ENCODE peak calls at places on chromosomes 1 and 21, in nine cellular contexts. U is left lung; H is spleen; R is CD4-positive, alpha-beta T cell; F is right lobe of liver; N is GM10248; W is pancreas; E is cardiac fibroblast; Y is cardiac muscle cell. J is an unnamed sample.

GRCh38 chr1:44507490-44508396 is 102.7 kb downstream of the RNF220 start:
- DNase-seq in Y (no peak), H (no peak), F (no peak), E (no peak), R (no peak), U (no peak), N (no peak), W (no peak), J (no peak)

GRCh38 chr21:37699024-37699770 is 217.1 kb downstream of the KCNJ6 start:
- DNase-seq in N (no peak), E (no peak), F (no peak), H (no peak), W (no peak), U (no peak), Y (no peak), R (no peak), J (no peak)

GRCh38 chr21:32403201-32403701 is 9.3 kb upstream of the EVA1C start:
- DNase-seq in H (no peak), N (peak), R (peak), Y (peak), U (peak), W (peak), F (peak), E (peak), J (peak)

GRCh38 chr21:37244506-37245083 is 22.5 kb downstream of the VPS26C start:
- DNase-seq in E (no peak), Y (peak), H (no peak), F (no peak), W (no peak), N (no peak), U (no peak), R (no peak), J (peak)

GRCh38 chr1:26418865-26419349 is 8.3 kb downstream of the LIN28A start:
- DNase-seq in W (no peak), H (no peak), E (no peak), F (no peak), N (no peak), Y (peak), R (no peak), U (no peak), J (no peak)

GRCh38 chr1:228358764-228359612 is 47.6 kb downstream of the TRIM11 start:
- DNase-seq in W (no peak), F (no peak), Y (no peak), R (no peak), U (no peak), N (no peak), E (no peak), H (no peak), J (no peak)

GRCh38 chr1:92698932-92699331 is 86.0 kb downstream of the EVI5 start:
- DNase-seq in N (no peak), E (no peak), U (no peak), W (no peak), H (no peak), F (no peak), R (no peak), Y (no peak), J (no peak)

GRCh38 chr1:240491156-240491555 is 120.8 kb downstream of the GREM2 start:
- DNase-seq in E (peak), Y (peak), W (no peak), U (no peak), F (no peak), R (no peak), H (no peak), N (no peak), J (no peak)

GRCh38 chr1:76124196-76124595 is 49.6 kb downstream of the ST6GALNAC3 start:
- DNase-seq in F (no peak), H (no peak), E (no peak), R (no peak), W (no peak), U (no peak), N (no peak), Y (no peak), J (no peak)

GRCh38 chr1:33719771-33720670 is 143.9 kb upstream of the HMGB4 start:
- DNase-seq in Y (peak), F (no peak), N (no peak), E (no peak), U (no peak), R (no peak), H (no peak), W (no peak), J (no peak)

GRCh38 chr1:85202092-85202863 is 1.5 kb upstream of the SYDE2 start:
- DNase-seq in H (no peak), E (peak), F (no peak), W (no peak), R (no peak), Y (no peak), U (no peak), N (no peak), J (no peak)

GRCh38 chr1:112533029-112533428 is 24.3 kb downstream of the WNT2B start:
- DNase-seq in N (no peak), R (no peak), W (no peak), H (no peak), Y (no peak), E (peak), U (no peak), F (no peak), J (no peak)

GRCh38 chr1:109476825-109477224 is 6.9 kb upstream of the ATXN7L2 start:
- DNase-seq in U (no peak), E (no peak), F (no peak), H (no peak), N (no peak), R (no peak), W (no peak), Y (no peak), J (no peak)

GRCh38 chr21:32413697-32414578 is 1.4 kb downstream of the EVA1C start:
- DNase-seq in E (peak), F (no peak), R (no peak), Y (peak), U (peak), H (no peak), N (no peak), W (no peak), J (no peak)

GRCh38 chr1:116538527-116538926 is 32.3 kb downstream of the CD58 start:
- DNase-seq in H (no peak), W (no peak), R (no peak), E (peak), N (no peak), F (no peak), Y (peak), U (no peak), J (peak)

GRCh38 chr1:65059930-65060538 is 88.0 kb upstream of the AK4 start:
- DNase-seq in U (no peak), E (peak), F (no peak), H (no peak), N (no peak), Y (peak), W (no peak), R (no peak), J (no peak)

GRCh38 chr1:41656088-41656487 is 171.6 kb upstream of the EDN2 start:
- DNase-seq in H (no peak), W (no peak), F (no peak), N (no peak), E (no peak), R (no peak), U (peak), Y (no peak), J (no peak)

GRCh38 chr1:56799605-56800398 is 19.4 kb downstream of the FYB2 start:
- DNase-seq in Y (peak), N (no peak), R (no peak), U (no peak), E (peak), F (no peak), W (no peak), H (no peak), J (no peak)

GRCh38 chr1:109983380-109984189 is 980 bp upstream of the AHCYL1 start:
- DNase-seq in N (no peak), E (peak), U (no peak), F (no peak), W (no peak), H (no peak), R (no peak), Y (peak), J (no peak)

GRCh38 chr1:216453777-216454176 is 30.5 kb upstream of the USH2A start:
- DNase-seq in E (no peak), N (no peak), F (no peak), U (no peak), W (no peak), R (no peak), Y (no peak), H (no peak), J (no peak)

GRCh38 chr1:3457910-3458621 is 3.6 kb downstream of the ARHGEF16 start:
- DNase-seq in N (no peak), W (no peak), Y (no peak), R (no peak), H (no peak), U (no peak), E (no peak), F (no peak), J (no peak)

GRCh38 chr1:3459051-3459908 is 4.8 kb downstream of the ARHGEF16 start:
- DNase-seq in U (no peak), N (no peak), H (no peak), F (no peak), R (no peak), Y (no peak), E (no peak), W (no peak), J (no peak)

GRCh38 chr1:3455630-3456448 is 1.4 kb downstream of the ARHGEF16 start:
- DNase-seq in Y (no peak), N (no peak), W (no peak), E (no peak), U (no peak), H (no peak), R (no peak), F (no peak), J (no peak)

GRCh38 chr1:3456449-3456963 is 2.0 kb downstream of the ARHGEF16 start:
- DNase-seq in F (no peak), U (no peak), E (no peak), R (no peak), W (no peak), Y (no peak), N (no peak), H (no peak), J (no peak)

DNA sequence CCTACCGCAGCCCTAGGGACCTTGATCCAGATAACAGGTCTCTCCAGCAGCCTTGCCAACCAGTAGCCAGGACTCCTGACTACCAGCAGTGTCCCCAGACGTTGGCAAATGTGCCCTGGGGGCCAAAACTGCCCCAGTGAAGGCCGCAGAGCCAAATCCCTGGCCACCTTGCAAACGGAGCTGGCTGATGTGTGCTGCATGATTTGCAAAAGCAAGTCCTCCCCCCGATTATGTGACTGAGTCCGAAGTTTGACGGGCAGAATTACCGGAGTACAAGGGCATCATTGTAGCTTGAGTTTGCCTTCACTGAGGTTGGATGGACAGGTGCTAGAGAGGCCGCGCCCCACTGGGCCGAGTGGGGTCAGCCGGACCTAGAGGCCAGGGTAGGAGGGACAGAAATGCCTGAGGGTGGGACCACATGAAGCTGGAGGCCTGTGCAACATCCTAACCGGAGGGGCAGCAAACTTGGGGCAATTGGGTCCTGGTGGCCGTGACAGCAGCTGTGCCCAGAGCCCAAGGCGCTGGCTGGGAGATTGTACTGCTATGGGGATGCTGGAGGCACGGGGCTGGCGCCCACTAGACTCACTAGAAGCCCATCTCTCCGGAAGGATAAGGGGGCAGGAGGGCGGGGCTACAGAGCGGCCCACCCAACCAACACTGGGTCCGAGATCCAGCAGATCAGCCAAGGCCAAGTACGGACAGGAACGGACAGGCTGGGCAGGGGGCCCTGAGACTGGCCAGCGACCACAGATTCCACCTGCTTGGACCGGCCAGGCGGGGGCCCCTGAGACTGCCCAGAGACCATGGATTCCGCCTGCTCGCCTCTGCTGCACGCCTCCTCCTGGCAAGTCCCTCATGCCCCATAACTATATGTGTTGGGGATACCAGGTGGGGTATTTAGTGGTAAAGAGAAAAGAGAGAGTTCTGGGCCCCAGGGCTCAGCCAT is 2.8 kb downstream of the ARHGEF16 start:
- DNase-seq in Y (no peak), E (no peak), F (no peak), W (no peak), R (no peak), U (no peak), N (no peak), H (no peak), J (no peak)
- TF ChIP-seq CTCF in Y (no peak), E (no peak), F (no peak), W (no peak), R (no peak), U (no peak), N (no peak), H (no peak), J (no peak)

GRCh38 chr1:204307334-204307883 is 52.3 kb downstream of the PLEKHA6 start:
- DNase-seq in U (peak), W (peak), H (no peak), F (no peak), Y (peak), E (no peak), N (no peak), R (no peak), J (no peak)
- TF ChIP-seq CTCF in U (no peak), W (no peak), H (no peak), F (peak), Y (no peak), E (no peak), N (no peak), R (no peak), J (no peak)

DNA sequence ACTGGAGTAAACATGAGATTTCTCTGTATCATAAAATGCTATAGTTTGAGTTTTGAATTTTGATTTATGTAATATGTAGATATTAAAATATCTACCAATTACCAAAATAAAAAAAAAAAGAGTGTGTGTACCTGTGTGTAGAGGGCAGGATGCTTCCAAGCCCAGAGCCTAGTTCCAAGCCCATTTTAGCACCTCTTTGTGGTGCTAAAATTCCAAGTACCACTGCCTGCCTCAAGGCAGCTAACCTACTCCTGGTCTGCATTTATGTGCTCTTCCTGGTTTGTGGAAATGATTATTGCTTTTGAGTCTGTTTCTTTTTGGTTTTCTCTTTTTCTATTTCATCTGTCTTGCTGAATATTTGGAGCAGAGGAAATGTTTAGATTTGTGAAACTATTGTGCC is 8.7 kb upstream of the POU2F1 start:
- DNase-seq in W (no peak), E (no peak), H (no peak), N (no peak), U (no peak), F (no peak), Y (no peak), R (no peak), J (no peak)
- TF ChIP-seq CTCF in W (no peak), E (no peak), H (no peak), N (no peak), U (no peak), F (no peak), Y (no peak), R (no peak), J (no peak)

GRCh38 chr1:229436178-229436577 is 2.3 kb upstream of the ACTA1 start:
- DNase-seq in R (no peak), W (no peak), H (no peak), F (no peak), Y (no peak), E (no peak), N (no peak), U (no peak), J (no peak)
- TF ChIP-seq CTCF in R (no peak), W (no peak), H (no peak), F (no peak), Y (no peak), E (no peak), N (no peak), U (no peak), J (no peak)

DNA sequence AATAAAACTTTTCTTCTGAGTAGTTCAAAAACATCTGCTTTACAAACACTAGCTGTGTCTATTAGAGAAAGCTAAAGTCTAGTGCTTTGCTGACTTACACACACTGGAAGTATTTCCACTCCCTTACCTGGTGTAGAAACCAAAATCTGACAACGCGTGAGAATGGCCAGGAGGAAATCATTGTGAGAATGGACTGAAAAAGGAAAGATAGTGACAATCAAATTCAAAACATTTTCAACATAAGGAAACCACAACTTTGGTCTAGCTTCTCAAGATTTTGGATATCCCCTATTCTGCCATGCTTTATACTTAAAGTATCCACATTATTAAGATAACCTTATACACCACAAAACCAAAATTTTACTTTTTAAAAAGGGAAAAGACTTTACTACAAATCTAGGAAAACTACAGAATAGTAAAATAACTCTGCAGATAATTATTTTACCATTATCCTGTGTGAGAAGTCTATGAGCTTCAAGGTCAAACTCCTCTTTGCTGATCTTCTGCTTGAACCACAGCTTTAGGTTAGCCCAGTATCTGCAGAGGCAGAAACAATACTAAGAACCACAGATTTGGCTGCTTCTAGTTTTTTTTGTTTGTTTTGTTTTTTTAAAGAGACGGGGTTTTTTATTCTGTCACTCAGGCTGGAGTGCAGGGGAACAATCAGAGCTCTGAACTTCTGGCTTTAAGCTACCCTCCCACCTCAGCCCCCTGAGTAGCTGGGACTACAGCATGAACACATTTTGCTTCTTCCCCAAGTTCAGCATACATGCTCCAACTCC is 6.6 kb downstream of the TADA1 start:
- DNase-seq in F (no peak), E (no peak), U (no peak), W (no peak), H (no peak), R (no peak), Y (no peak), N (no peak), J (no peak)
- TF ChIP-seq CTCF in F (no peak), E (no peak), U (no peak), W (no peak), H (no peak), R (no peak), Y (no peak), N (no peak), J (no peak)

DNA sequence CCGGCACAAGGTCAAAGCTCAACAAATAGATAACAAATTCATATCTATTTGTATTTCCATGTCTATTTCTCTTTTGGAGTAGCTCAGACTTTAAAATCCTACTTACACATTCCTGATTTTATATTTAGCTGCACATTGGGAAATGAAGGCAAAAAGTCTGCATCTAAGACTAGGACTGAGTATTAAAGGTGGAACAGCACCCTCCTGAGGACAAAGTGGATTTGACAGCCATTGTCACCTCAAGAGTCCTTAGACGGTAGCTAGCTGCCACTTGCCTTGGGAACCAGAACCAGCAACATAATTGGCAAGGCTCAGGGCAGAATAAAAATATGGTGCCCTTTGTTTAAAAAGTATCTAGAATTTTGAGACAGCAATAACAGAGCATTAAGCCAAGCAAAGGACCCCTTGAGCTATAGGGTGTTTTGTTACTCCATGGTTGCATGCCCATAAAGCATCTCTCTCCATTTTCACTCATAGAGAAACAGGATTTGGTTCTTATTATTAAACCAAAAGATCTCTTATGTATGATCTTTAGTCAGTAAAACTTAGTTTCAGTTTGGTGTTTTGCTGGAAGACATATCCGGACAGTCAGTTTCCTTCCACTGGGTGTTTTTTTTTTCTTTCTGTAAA is 30.0 kb upstream of the SGIP1 start:
- DNase-seq in E (peak), U (no peak), H (no peak), F (no peak), N (peak), Y (peak), R (no peak), W (no peak), J (peak)
- TF ChIP-seq CTCF in E (peak), U (peak), H (peak), F (peak), N (peak), Y (peak), R (peak), W (no peak), J (peak)